ENCODE peak calls at places on chromosomes 11 and 22, in six cellular contexts. One of them, this sample, is unnamed.

GRCh38 chr22:41341990-41342389 is 39.8 kb upstream of the TEF start:
- DNase-seq in fibroblast of gingiva: no peak
- DNase-seq in SW 1271: no peak
- DNase-seq in osteocyte: no peak
- DNase-seq in stimulated activated CD4-positive, alpha-beta T cell treated with anti-CD3 and anti-CD28 coated beads, Interleukin-4, amount 100 ng/mL, for 48 hours: no peak
- DNase-seq in dorsolateral prefrontal cortex: no peak
- DNase-seq in this sample: no peak

GRCh38 chr11:75548571-75549272 is 13.3 kb upstream of the SERPINH1 start:
- DNase-seq in SW 1271: no peak
- DNase-seq in stimulated activated CD4-positive, alpha-beta T cell treated with anti-CD3 and anti-CD28 coated beads, Interleukin-4, amount 100 ng/mL, for 48 hours: no peak
- DNase-seq in osteocyte: no peak
- DNase-seq in dorsolateral prefrontal cortex: no peak
- DNase-seq in fibroblast of gingiva: no peak
- DNase-seq in this sample: no peak

GRCh38 chr22:16961477-16962186 is 46.4 kb downstream of the GAB4 start:
- DNase-seq in osteocyte: peak; percentile 82
- DNase-seq in SW 1271: no peak
- DNase-seq in fibroblast of gingiva: no peak
- DNase-seq in dorsolateral prefrontal cortex: no peak
- DNase-seq in stimulated activated CD4-positive, alpha-beta T cell treated with anti-CD3 and anti-CD28 coated beads, Interleukin-4, amount 100 ng/mL, for 48 hours: no peak
- DNase-seq in this sample: no peak

GRCh38 chr22:19043111-19044085 is 78.8 kb downstream of the DGCR2 start:
- DNase-seq in stimulated activated CD4-positive, alpha-beta T cell treated with anti-CD3 and anti-CD28 coated beads, Interleukin-4, amount 100 ng/mL, for 48 hours: no peak
- DNase-seq in osteocyte: no peak
- DNase-seq in SW 1271: no peak
- DNase-seq in fibroblast of gingiva: peak; percentile 14
- DNase-seq in dorsolateral prefrontal cortex: no peak
- DNase-seq in this sample: no peak

GRCh38 chr11:9231848-9232177 is 33.3 kb downstream of the DENND5A start:
- DNase-seq in dorsolateral prefrontal cortex: no peak
- DNase-seq in SW 1271: no peak
- DNase-seq in stimulated activated CD4-positive, alpha-beta T cell treated with anti-CD3 and anti-CD28 coated beads, Interleukin-4, amount 100 ng/mL, for 48 hours: no peak
- DNase-seq in osteocyte: no peak
- DNase-seq in fibroblast of gingiva: peak; percentile 35
- DNase-seq in this sample: no peak

GRCh38 chr11:47714554-47715081 is 551 bp downstream of the AGBL2 start:
- DNase-seq in fibroblast of gingiva: peak; percentile 34
- DNase-seq in osteocyte: no peak
- DNase-seq in stimulated activated CD4-positive, alpha-beta T cell treated with anti-CD3 and anti-CD28 coated beads, Interleukin-4, amount 100 ng/mL, for 48 hours: no peak
- DNase-seq in SW 1271: no peak
- DNase-seq in dorsolateral prefrontal cortex: no peak
- DNase-seq in this sample: no peak

GRCh38 chr11:118870396-118871343 is 13.0 kb upstream of the CXCR5 start:
- DNase-seq in fibroblast of gingiva: peak; percentile 39
- DNase-seq in SW 1271: no peak
- DNase-seq in stimulated activated CD4-positive, alpha-beta T cell treated with anti-CD3 and anti-CD28 coated beads, Interleukin-4, amount 100 ng/mL, for 48 hours: no peak
- DNase-seq in dorsolateral prefrontal cortex: peak; percentile 57
- DNase-seq in osteocyte: no peak
- DNase-seq in this sample: no peak

GRCh38 chr11:70073881-70074371 is 4.2 kb upstream of the ANO1 start:
- DNase-seq in fibroblast of gingiva: no peak
- DNase-seq in osteocyte: no peak
- DNase-seq in dorsolateral prefrontal cortex: no peak
- DNase-seq in stimulated activated CD4-positive, alpha-beta T cell treated with anti-CD3 and anti-CD28 coated beads, Interleukin-4, amount 100 ng/mL, for 48 hours: no peak
- DNase-seq in SW 1271: no peak
- DNase-seq in this sample: no peak

GRCh38 chr22:42077486-42078125 is 1.9 kb upstream of the SMDT1 start:
- DNase-seq in osteocyte: no peak
- DNase-seq in fibroblast of gingiva: no peak
- DNase-seq in SW 1271: no peak
- DNase-seq in stimulated activated CD4-positive, alpha-beta T cell treated with anti-CD3 and anti-CD28 coated beads, Interleukin-4, amount 100 ng/mL, for 48 hours: no peak
- DNase-seq in dorsolateral prefrontal cortex: no peak
- DNase-seq in this sample: no peak

GRCh38 chr11:125724125-125724524 is 22.0 kb upstream of the PATE1 start:
- DNase-seq in dorsolateral prefrontal cortex: no peak
- DNase-seq in SW 1271: no peak
- DNase-seq in stimulated activated CD4-positive, alpha-beta T cell treated with anti-CD3 and anti-CD28 coated beads, Interleukin-4, amount 100 ng/mL, for 48 hours: no peak
- DNase-seq in fibroblast of gingiva: no peak
- DNase-seq in osteocyte: no peak
- DNase-seq in this sample: no peak

GRCh38 chr22:47043835-47044721 is 281.6 kb downstream of the TBC1D22A start:
- DNase-seq in stimulated activated CD4-positive, alpha-beta T cell treated with anti-CD3 and anti-CD28 coated beads, Interleukin-4, amount 100 ng/mL, for 48 hours: no peak
- DNase-seq in osteocyte: no peak
- DNase-seq in fibroblast of gingiva: no peak
- DNase-seq in SW 1271: no peak
- DNase-seq in dorsolateral prefrontal cortex: no peak
- DNase-seq in this sample: no peak